ENCODE peak calls at places on chromosome 14, in seven cellular contexts. R is neural crest cell, B is activated T-helper 1 cell treated with Interleukin-2 at 50 U/mL for 16 hours, J is progenitor cell of endocrine pancreas, C is T-helper 2 cell, O is G401, W is left ventricle myocardium inferior. U is an unnamed sample.

GRCh38 chr14:60195179-60195810 is 30.1 kb upstream of the DHRS7 start:
- DNase-seq in W (no peak), R (no peak), J (no peak), O (no peak), C (no peak), B (no peak), U (no peak)

GRCh38 chr14:105944632-105945610 is 418.5 kb downstream of the TMEM121 start:
- DNase-seq in O (peak; percentile 15), W (peak; percentile 46), C (peak; percentile 69), J (no peak), R (no peak), B (peak; percentile 60), U (peak; percentile 92)

GRCh38 chr14:104687601-104688504 is 1.6 kb upstream of the INF2 start:
- DNase-seq in C (no peak), R (no peak), J (peak; percentile 53), B (no peak), W (peak; percentile 87), O (no peak), U (no peak)

GRCh38 chr14:75752907-75753594 is 92.0 kb downstream of the TTLL5 start:
- DNase-seq in C (no peak), B (no peak), J (no peak), O (no peak), R (no peak), W (no peak), U (no peak)

GRCh38 chr14:85444685-85445084 is 85.3 kb upstream of the FLRT2 start:
- DNase-seq in B (no peak), O (no peak), R (no peak), C (no peak), J (no peak), W (no peak), U (no peak)

GRCh38 chr14:88463318-88463717 is 77.9 kb downstream of the SPATA7 start:
- DNase-seq in B (no peak), J (no peak), W (no peak), O (peak; percentile 19), R (peak; percentile 12), C (no peak), U (no peak)

GRCh38 chr14:84657866-84658385 is 872.0 kb upstream of the FLRT2 start:
- DNase-seq in W (no peak), J (no peak), R (no peak), C (no peak), O (no peak), B (no peak), U (no peak)

GRCh38 chr14:68468437-68469207 is 324.2 kb downstream of the ZFP36L1 start:
- DNase-seq in O (no peak), W (no peak), J (no peak), R (no peak), B (no peak), C (no peak), U (no peak)

GRCh38 chr14:55099741-55100140 is 29.3 kb upstream of the LGALS3 start:
- DNase-seq in O (no peak), R (no peak), C (no peak), J (no peak), W (no peak), B (no peak), U (no peak)

GRCh38 chr14:53295985-53296582 is 143.0 kb upstream of the DDHD1 start:
- DNase-seq in C (no peak), B (no peak), J (no peak), O (peak; percentile 68), R (peak; percentile 26), W (no peak), U (no peak)

GRCh38 chr14:89160437-89160836 is 256.6 kb downstream of the FOXN3 start:
- DNase-seq in O (no peak), C (no peak), W (no peak), B (no peak), J (no peak), R (no peak), U (no peak)

GRCh38 chr14:92751819-92752218 is 3.4 kb upstream of the LGMN start:
- DNase-seq in J (no peak), R (no peak), W (no peak), C (no peak), O (no peak), B (no peak), U (no peak)

GRCh38 chr14:96686126-96686525 is 111.1 kb upstream of the VRK1 start:
- DNase-seq in O (no peak), B (no peak), R (no peak), J (no peak), C (no peak), W (no peak), U (no peak)

GRCh38 chr14:36105401-36105800 is 71.1 kb downstream of the PTCSC3 start:
- DNase-seq in J (no peak), B (no peak), O (no peak), R (no peak), C (no peak), W (no peak), U (no peak)

GRCh38 chr14:61836807-61837206 is 74.6 kb downstream of the SNAPC1 start:
- DNase-seq in C (no peak), W (no peak), O (no peak), J (no peak), B (no peak), R (no peak), U (no peak)

U was measured in activated effector memory CD4-positive, alpha-beta T cell treated with anti-CD3 and anti-CD28 coated beads, Interleukin-2, amount 50 U/mL, for 16 hours.